ENCODE peak calls at places on chromosomes 7 and 10, in four cellular contexts. F is fibroblast of pulmonary artery, T is astrocyte, V is mesendoderm. J is an unnamed sample.
A peak's percentile ranks its signal among the peaks of the same experiment; 100 is the strongest.

GRCh38 chr7:98784216-98784785 is 85.5 kb downstream of the TMEM130 start:
- DNase-seq in T (peak; percentile 35), F (no peak), V (no peak), J (no peak)

GRCh38 chr7:25382869-25383268 is 154.6 kb upstream of the NPVF start:
- DNase-seq in V (no peak), T (no peak), F (no peak), J (no peak)

GRCh38 chr7:2431260-2431867 is 28.0 kb downstream of the CHST12 start:
- DNase-seq in F (peak; percentile 6), T (no peak), V (peak; percentile 57), J (no peak)

GRCh38 chr7:55539380-55539779 is 32.9 kb downstream of the VOPP1 start:
- DNase-seq in F (no peak), T (peak; percentile 27), V (peak; percentile 84), J (no peak)

GRCh38 chr10:124590216-124591122 is 128.8 kb downstream of the LHPP start:
- DNase-seq in T (no peak), V (no peak), F (no peak), J (no peak)

GRCh38 chr7:157717211-157718174 is 380.7 kb downstream of the DNAJB6 start:
- DNase-seq in V (no peak), T (no peak), F (no peak), J (no peak)

GRCh38 chr10:71075066-71075758 is 137.2 kb upstream of the UNC5B start:
- DNase-seq in F (no peak), T (no peak), V (no peak), J (no peak)

GRCh38 chr7:108455833-108456677 is at the start of gene NRCAM:
- DNase-seq in V (peak; percentile 93), F (peak; percentile 84), T (peak; percentile 44), J (no peak)

GRCh38 chr10:48608926-48609325 is 4.1 kb upstream of the ARHGAP22 start:
- DNase-seq in F (peak; percentile 37), V (no peak), T (no peak), J (no peak)

GRCh38 chr10:1782841-1783240 is 45.5 kb upstream of the ADARB2 start:
- DNase-seq in F (no peak), T (no peak), V (no peak), J (no peak)

GRCh38 chr10:22766693-22767092 is 52.3 kb upstream of the PIP4K2A start:
- DNase-seq in V (no peak), F (no peak), T (no peak), J (no peak)

GRCh38 chr10:90276894-90277447 is 575.6 kb downstream of the KIF20B start:
- DNase-seq in T (peak; percentile 52), V (no peak), F (peak; percentile 71), J (no peak)

GRCh38 chr10:119541459-119542356 is 811 bp downstream of the RGS10 start:
- DNase-seq in V (no peak), T (peak; percentile 7), F (no peak), J (no peak)

GRCh38 chr10:4331150-4331549 is 494.9 kb upstream of the AKR1E2 start:
- DNase-seq in T (no peak), F (no peak), V (peak; percentile 38), J (no peak)

GRCh38 chr7:158811461-158811860 is 17.8 kb downstream of the ESYT2 start:
- DNase-seq in V (peak; percentile 26), T (peak; percentile 91), F (peak; percentile 79), J (peak; percentile 59)

GRCh38 chr10:31320179-31320597 is 1.2 kb downstream of the ZEB1 start:
- DNase-seq in T (peak; percentile 33), F (no peak), V (peak; percentile 55), J (no peak)

GRCh38 chr10:124225468-124226270 is 132.3 kb upstream of the CHST15 start:
- DNase-seq in F (no peak), T (no peak), V (no peak), J (no peak)

GRCh38 chr10:6409982-6410694 is 169.9 kb downstream of the PRKCQ start:
- DNase-seq in V (peak; percentile 67), T (peak; percentile 39), F (peak; percentile 64), J (no peak)

GRCh38 chr7:1262441-1262840 is 29.8 kb downstream of the UNCX start:
- DNase-seq in T (no peak), V (no peak), F (no peak), J (no peak)

GRCh38 chr7:100620239-100620638 is 7.9 kb downstream of the MOSPD3 start:
- DNase-seq in T (no peak), V (no peak), F (no peak), J (no peak)

GRCh38 chr10:33901166-33901565 is 566.7 kb upstream of the NRP1 start:
- DNase-seq in F (peak; percentile 69), T (peak; percentile 86), V (no peak), J (no peak)

GRCh38 chr10:8084799-8085198 is 30.3 kb downstream of the GATA3 start:
- DNase-seq in F (no peak), V (no peak), T (no peak), J (no peak)

GRCh38 chr10:1195828-1196227 is 139.6 kb downstream of the WDR37 start:
- DNase-seq in T (no peak), V (peak; percentile 65), F (no peak), J (no peak)

GRCh38 chr7:78473011-78473410 is 674.4 kb downstream of the PHTF2 start:
- DNase-seq in V (no peak), T (peak; percentile 8), F (no peak), J (no peak)

GRCh38 chr7:38368191-38368605 is 94.8 kb upstream of the TARP start:
- DNase-seq in F (peak; percentile 72), T (peak; percentile 30), V (peak; percentile 97), J (no peak)

GRCh38 chr10:51230828-51231227 is 156.5 kb downstream of the PRKG1 start:
- DNase-seq in T (no peak), V (peak; percentile 46), F (no peak), J (no peak)

GRCh38 chr7:4740796-4741195 is 34.6 kb upstream of the AP5Z1 start:
- DNase-seq in V (no peak), F (no peak), T (no peak), J (no peak)

GRCh38 chr10:133476641-133476990 is 22.9 kb downstream of the SCART1 start:
- DNase-seq in T (no peak), F (no peak), V (no peak), J (no peak)

DNA sequence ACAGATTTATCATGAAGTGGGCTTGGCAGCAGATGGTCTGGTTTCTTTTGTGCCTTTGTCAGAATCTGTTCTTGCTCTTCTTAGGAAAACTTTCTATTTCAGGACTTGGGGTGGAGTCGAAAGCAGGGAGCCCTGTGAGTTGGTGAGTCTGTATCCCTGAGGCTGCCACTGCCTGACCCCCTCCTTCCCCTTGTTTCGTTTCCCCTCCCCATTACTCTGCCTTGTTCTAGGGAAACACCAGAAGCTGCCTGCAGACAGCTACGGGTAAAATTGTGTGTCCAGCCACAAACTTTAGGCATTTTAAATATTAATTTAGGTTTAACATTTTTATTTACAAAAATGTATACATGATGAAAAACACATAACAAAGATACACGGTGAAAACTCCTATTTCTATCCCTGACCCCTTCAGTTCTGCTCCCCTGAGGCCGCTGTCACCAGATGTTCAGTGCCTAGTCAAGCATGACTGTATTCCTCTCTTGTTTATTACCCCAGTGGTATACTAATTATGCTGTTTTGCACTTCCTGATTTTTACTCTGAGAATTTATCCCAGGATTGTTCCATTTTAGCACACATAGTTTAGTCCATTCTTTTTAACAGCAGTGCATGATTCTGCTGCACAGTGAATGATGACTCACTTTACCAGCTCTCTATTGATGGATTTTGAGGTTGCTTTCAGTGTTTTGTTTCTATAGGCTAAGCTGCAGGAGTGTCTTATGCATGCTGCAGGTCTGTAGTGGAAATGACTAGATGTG is 9.1 kb downstream of the TSPAN14 start:
- DNase-seq in T (peak; percentile 66), F (no peak), V (no peak), J (no peak)
- H3K4me3 ChIP-seq in T (no peak overlapping the region), F (no peak overlapping the region), V (no peak overlapping the region), J (no peak overlapping the region)

GRCh38 chr7:70701487-70701886 is 430.5 kb upstream of the GALNT17 start:
- DNase-seq in T (no peak), F (no peak), V (no peak), J (no peak)

GRCh38 chr7:70698219-70698832 is 433.6 kb upstream of the GALNT17 start:
- DNase-seq in T (peak; percentile 46), V (peak; percentile 61), F (peak; percentile 76), J (peak; percentile 22)

GRCh38 chr7:70700935-70701425 is 431.0 kb upstream of the GALNT17 start:
- DNase-seq in F (no peak), T (no peak), V (no peak), J (no peak)

GRCh38 chr7:70703785-70704184 is 428.2 kb upstream of the GALNT17 start:
- DNase-seq in T (no peak), V (peak; percentile 74), F (no peak), J (no peak)

DNA sequence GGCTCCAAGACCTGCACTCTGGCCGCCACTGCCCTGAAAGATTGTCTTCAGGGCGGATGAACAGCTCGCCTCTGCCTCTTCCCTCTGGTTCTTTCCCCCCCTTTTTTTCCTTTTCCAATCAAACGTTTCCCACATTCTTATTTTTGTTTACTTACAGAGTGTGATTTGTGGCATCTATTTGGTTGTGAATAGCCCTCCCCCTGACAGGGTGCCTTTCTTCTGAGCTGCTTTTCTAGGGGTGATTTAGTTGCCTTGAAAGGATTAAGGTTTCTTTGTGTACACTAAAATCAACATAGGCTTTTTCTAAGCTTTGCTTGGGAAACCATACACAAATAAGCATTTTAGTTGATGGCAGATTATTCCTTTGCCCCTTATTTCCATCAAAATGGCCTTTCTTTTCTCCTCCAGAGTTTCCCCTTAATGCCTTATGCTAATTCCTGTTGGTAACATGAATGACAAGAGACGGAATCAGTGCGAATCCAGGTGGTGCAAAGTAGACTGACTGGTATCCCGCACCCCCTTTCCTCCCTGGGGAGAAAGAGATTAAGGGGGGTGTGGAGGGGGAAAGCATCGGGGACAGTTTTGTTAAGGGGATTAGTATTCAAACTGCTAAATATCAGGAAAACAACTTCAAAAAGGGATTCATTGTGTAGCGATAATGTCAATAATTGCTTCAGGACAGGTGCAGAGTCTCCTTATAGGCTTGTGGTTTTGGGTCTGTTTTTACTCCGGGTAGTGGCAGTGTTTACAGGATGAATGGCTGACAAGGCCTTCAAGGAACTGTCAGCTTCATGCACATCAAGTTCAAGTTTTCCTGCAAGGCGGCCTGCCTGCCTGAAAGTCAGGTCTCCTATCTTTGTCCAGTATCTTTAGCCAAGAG is 431.6 kb upstream of the GALNT17 start:
- DNase-seq in V (no peak), F (no peak), T (no peak), J (no peak)
- H3K4me3 ChIP-seq in V (no peak overlapping the region), F (no peak overlapping the region), T (no peak overlapping the region), J (no peak overlapping the region)

GRCh38 chr7:134429481-134429880 is 29.4 kb downstream of the AKR1B1 start:
- DNase-seq in T (no peak), V (no peak), F (no peak), J (no peak)

GRCh38 chr7:134432296-134433152 is 26.4 kb downstream of the AKR1B1 start:
- DNase-seq in T (peak; percentile 77), V (peak; percentile 96), F (peak; percentile 94), J (peak; percentile 68)

GRCh38 chr7:134433430-134433829 is 25.5 kb downstream of the AKR1B1 start:
- DNase-seq in V (no peak), F (no peak), T (no peak), J (no peak)

GRCh38 chr7:134428942-134429341 is 30.0 kb downstream of the AKR1B1 start:
- DNase-seq in F (no peak), V (no peak), T (no peak), J (no peak)

DNA sequence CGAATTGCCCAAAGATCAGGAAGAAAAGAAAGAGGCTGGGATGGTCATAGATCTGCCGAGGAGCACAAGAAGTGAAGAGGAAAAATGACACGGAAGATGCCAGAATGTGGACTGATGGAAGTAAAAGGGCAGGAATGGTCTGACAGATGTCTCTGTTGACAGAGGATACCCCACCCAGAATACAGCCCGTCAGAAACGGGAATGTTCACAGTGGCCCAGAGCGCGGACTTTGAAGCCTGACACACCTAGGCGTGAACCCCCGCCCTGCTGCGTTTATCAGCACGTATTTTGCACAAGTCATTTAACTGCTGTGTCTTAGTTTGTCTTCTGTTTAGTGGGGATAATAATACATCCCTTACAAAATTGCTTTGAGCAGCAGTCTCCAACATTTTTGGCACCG is 27.1 kb downstream of the AKR1B1 start:
- DNase-seq in F (no peak), V (no peak), T (no peak), J (no peak)
- H3K4me3 ChIP-seq in F (peak overlapping the region; percentile 49), V (no peak overlapping the region), T (peak overlapping the region; percentile 54), J (peak overlapping the region; percentile 54)

GRCh38 chr7:123558506-123558874 is 872 bp upstream of the NDUFA5 start:
- DNase-seq in F (no peak), T (no peak), V (no peak), J (no peak)
- H3K4me3 ChIP-seq in F (peak overlapping the region; percentile 68), T (peak overlapping the region; percentile 98), V (no peak overlapping the region), J (peak overlapping the region; percentile 90)

J was measured in epithelial cell of proximal tubule.